ENCODE peak calls at places on chromosomes 6 and 20, in eight cellular contexts. W is A673, F is HCT116, B is GM23248, E is fibroblast of lung, Q is mammary epithelial cell, M is PC-3, C is H1. G is an unnamed sample. For H3K4me1 and H3K27me3, the result is how much of the 10 kb centered on the place peaks cover.

GRCh38 chr20:59515013-59515905 is 89.1 kb upstream of the PHACTR3 start:
- DNase-seq in W (peak), F (peak), B (peak), E (peak), Q (peak), M (peak), C (peak), G (peak)

GRCh38 chr20:53934421-53935352 is 135.7 kb downstream of the BCAS1 start:
- DNase-seq in W (peak), F (no peak), B (peak), E (peak), Q (peak), M (peak), C (no peak), G (no peak)

GRCh38 chr6:21827425-21828192 is 234.1 kb downstream of the SOX4 start:
- DNase-seq in W (no peak), F (no peak), B (no peak), E (peak), Q (no peak), M (no peak), C (no peak), G (no peak)

GRCh38 chr6:106702046-106702445 is 72.7 kb downstream of the QRSL1 start:
- DNase-seq in W (no peak), F (no peak), B (no peak), E (no peak), Q (no peak), M (no peak), C (no peak), G (no peak)

GRCh38 chr20:31707258-31707615 is 15.4 kb downstream of the BCL2L1 start:
- DNase-seq in W (no peak), F (no peak), B (no peak), E (no peak), Q (no peak), M (no peak), C (no peak), G (no peak)

GRCh38 chr6:136592930-136593673 is 42.9 kb upstream of the MAP7 start:
- DNase-seq in W (no peak), F (no peak), B (peak), E (peak), Q (peak), M (no peak), C (no peak), G (no peak)

GRCh38 chr6:24778121-24778520 is 3.4 kb downstream of the GMNN start:
- DNase-seq in W (no peak), F (no peak), B (no peak), E (no peak), Q (no peak), M (no peak), C (no peak), G (no peak)

GRCh38 chr6:130371921-130372320 is 6.1 kb downstream of the TMEM200A start:
- DNase-seq in W (no peak), F (no peak), B (no peak), E (no peak), Q (no peak), M (no peak), C (no peak), G (no peak)

GRCh38 chr20:22101606-22102005 is 396.1 kb downstream of the PAX1 start:
- DNase-seq in W (no peak), F (no peak), B (no peak), E (no peak), Q (no peak), M (no peak), C (no peak), G (no peak)

GRCh38 chr6:72940265-72940664 is 285.0 kb downstream of the KHDC1L start:
- DNase-seq in W (no peak), F (no peak), B (peak), E (no peak), Q (peak), M (peak), C (no peak), G (no peak)

GRCh38 chr6:11012295-11012754 is 31.8 kb downstream of the ELOVL2 start:
- DNase-seq in W (no peak), F (no peak), B (no peak), E (no peak), Q (no peak), M (no peak), C (no peak), G (no peak)

GRCh38 chr20:57880155-57880648 is 170.4 kb upstream of the PMEPA1 start:
- DNase-seq in W (no peak), F (no peak), B (peak), E (no peak), Q (no peak), M (no peak), C (no peak), G (peak)
- TF ChIP-seq EZH2 in W (no peak), F (no peak), B (no peak), E (no peak), Q (no peak), M (no peak), C (no peak), G (no peak)

GRCh38 chr20:62655291-62656204 is 13.2 kb downstream of the SLCO4A1 start:
- DNase-seq in W (no peak), F (no peak), B (no peak), E (no peak), Q (no peak), M (no peak), C (no peak), G (no peak)
- H3K4me1 ChIP-seq in W (under half), F (under half), B (under half), E (under half), Q (under half), M (under half), C (under half), G (under half)

GRCh38 chr20:63500151-63500901 is 1.4 kb upstream of the EEF1A2 start:
- DNase-seq in W (no peak), F (no peak), B (no peak), E (no peak), Q (no peak), M (no peak), C (peak), G (no peak)
- H3K27me3 ChIP-seq in W (under half), F (under half), B (under half), E (under half), Q (under half), M (under half), C (under half), G (under half)

GRCh38 chr20:63380346-63380870 is 19.3 kb upstream of the CHRNA4 start:
- DNase-seq in W (no peak), F (no peak), B (no peak), E (no peak), Q (no peak), M (no peak), C (no peak), G (no peak)

GRCh38 chr20:63383556-63383955 is 22.4 kb upstream of the CHRNA4 start:
- DNase-seq in W (no peak), F (no peak), B (no peak), E (no peak), Q (no peak), M (no peak), C (no peak), G (no peak)

GRCh38 chr20:63384336-63384735 is 23.2 kb upstream of the CHRNA4 start:
- DNase-seq in W (no peak), F (no peak), B (no peak), E (no peak), Q (no peak), M (no peak), C (no peak), G (no peak)

GRCh38 chr20:63382551-63383300 is 21.6 kb upstream of the CHRNA4 start:
- DNase-seq in W (no peak), F (no peak), B (no peak), E (no peak), Q (no peak), M (no peak), C (no peak), G (no peak)

DNA sequence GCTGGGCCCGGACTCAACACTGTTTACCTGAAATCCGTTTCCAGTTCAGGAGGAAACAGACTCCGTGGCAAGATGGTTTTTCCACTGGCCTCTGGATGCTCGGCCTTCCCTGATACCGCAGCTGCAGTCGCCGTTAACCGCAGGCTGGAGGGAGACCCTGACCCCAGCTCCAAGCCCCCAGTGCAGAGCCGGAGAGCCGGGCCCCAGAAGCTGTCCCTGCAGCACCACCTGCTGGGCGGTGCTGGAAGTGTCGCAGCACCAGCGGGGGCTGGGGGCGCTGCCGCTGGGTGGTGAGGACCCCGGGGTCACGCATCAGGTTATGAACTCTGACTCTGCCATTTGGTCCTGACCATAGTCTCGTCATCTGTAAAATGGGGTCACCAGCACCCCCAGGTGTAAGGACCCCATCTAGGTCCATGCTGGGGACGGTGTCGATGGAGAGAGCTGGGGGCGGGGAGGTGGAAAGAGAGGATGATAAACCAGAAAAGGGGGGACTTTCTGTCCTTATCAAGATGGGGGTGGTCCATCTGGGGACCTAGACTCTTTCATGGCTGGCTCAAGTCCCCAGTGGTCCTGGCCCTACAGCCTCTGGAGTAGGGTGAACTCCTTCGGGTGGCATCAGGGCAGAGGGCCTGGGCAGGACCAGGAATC is 20.8 kb upstream of the CHRNA4 start:
- DNase-seq in W (peak), F (no peak), B (peak), E (no peak), Q (no peak), M (peak), C (peak), G (peak)
- TF ChIP-seq EZH2 in W (no peak), F (no peak), B (no peak), E (no peak), Q (no peak), M (no peak), C (no peak), G (no peak)

DNA sequence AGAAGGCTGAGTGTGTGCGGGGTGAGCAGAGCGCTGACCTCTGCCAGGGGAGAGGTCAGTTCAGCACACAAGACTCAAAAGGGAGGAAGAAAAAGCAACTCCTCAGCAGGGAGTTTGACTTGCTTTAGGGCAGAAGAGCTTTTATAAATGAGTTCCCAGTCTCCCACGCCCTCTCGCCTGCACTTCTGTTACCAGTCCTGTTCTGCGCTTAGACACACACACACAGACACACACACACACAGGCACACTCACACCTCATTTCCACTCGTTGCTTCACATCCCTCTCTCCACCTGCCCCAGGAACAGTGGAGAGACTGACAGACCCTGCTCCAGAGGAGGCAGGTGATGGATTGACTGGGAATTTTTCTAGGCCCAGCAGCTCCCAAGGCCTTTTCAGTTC is 43.9 kb downstream of the JAG1 start:
- DNase-seq in W (no peak), F (no peak), B (no peak), E (no peak), Q (no peak), M (no peak), C (no peak), G (no peak)
- H3K4me1 ChIP-seq in W (under half), F (under half), B (under half), E (under half), Q (under half), M (under half), C (under half), G (under half)

GRCh38 chr6:145347256-145347655 is 388.1 kb downstream of the EPM2A start:
- DNase-seq in W (no peak), F (no peak), B (no peak), E (no peak), Q (no peak), M (no peak), C (no peak), G (no peak)
- H3K27me3 ChIP-seq in W (under half), F (under half), B (under half), E (under half), Q (under half), M (under half), C (under half), G (under half)

GRCh38 chr20:20364016-20364746 is 3.7 kb upstream of the INSM1 start:
- DNase-seq in W (peak), F (no peak), B (no peak), E (no peak), Q (no peak), M (no peak), C (peak), G (no peak)
- TF ChIP-seq EZH2 in W (peak), F (no peak), B (peak), E (peak), Q (peak), M (peak), C (peak), G (peak)

G was measured in hepatocyte.